ENCODE peak calls at places on chromosomes 13 and 19, in nine cellular contexts. One of them, this sample, is unnamed.

GRCh38 chr13:53201454-53202225 is 173.0 kb downstream of the OLFM4 start:
- ATAC-seq in activated naive CD8-positive, alpha-beta T cell treated with anti-CD3 and anti-CD28 coated beads, Interleukin-2, amount 10 ng/mL, durations not matched to agents 7 days and 5 days: no peak
- ATAC-seq in activated T-cell treated with anti-CD3 and anti-CD28 coated beads, Interleukin-2, amount 50 U/mL, for 72 hours: no peak
- ATAC-seq in RWPE2: peak
- ATAC-seq in right lobe of liver: peak
- ATAC-seq in CD8-positive, alpha-beta T cell: no peak
- ATAC-seq in mucosa of descending colon: peak
- ATAC-seq in IMR-90: no peak
- ATAC-seq in activated CD8-positive, alpha-beta memory T cell treated with anti-CD3 and anti-CD28 coated beads, Interleukin-2, amount 10 ng/mL, durations not matched to agents 7 days and 5 days: no peak
- ATAC-seq in this sample: no peak

GRCh38 chr13:111049791-111050538 is 65.1 kb upstream of the ARHGEF7 start:
- ATAC-seq in activated naive CD8-positive, alpha-beta T cell treated with anti-CD3 and anti-CD28 coated beads, Interleukin-2, amount 10 ng/mL, durations not matched to agents 7 days and 5 days: no peak
- ATAC-seq in activated T-cell treated with anti-CD3 and anti-CD28 coated beads, Interleukin-2, amount 50 U/mL, for 72 hours: no peak
- ATAC-seq in RWPE2: no peak
- ATAC-seq in right lobe of liver: peak
- ATAC-seq in CD8-positive, alpha-beta T cell: no peak
- ATAC-seq in mucosa of descending colon: no peak
- ATAC-seq in IMR-90: peak
- ATAC-seq in activated CD8-positive, alpha-beta memory T cell treated with anti-CD3 and anti-CD28 coated beads, Interleukin-2, amount 10 ng/mL, durations not matched to agents 7 days and 5 days: no peak
- ATAC-seq in this sample: no peak

GRCh38 chr13:22009500-22009899 is 338.6 kb downstream of the FGF9 start:
- ATAC-seq in activated naive CD8-positive, alpha-beta T cell treated with anti-CD3 and anti-CD28 coated beads, Interleukin-2, amount 10 ng/mL, durations not matched to agents 7 days and 5 days: no peak
- ATAC-seq in activated T-cell treated with anti-CD3 and anti-CD28 coated beads, Interleukin-2, amount 50 U/mL, for 72 hours: no peak
- ATAC-seq in RWPE2: no peak
- ATAC-seq in right lobe of liver: peak
- ATAC-seq in CD8-positive, alpha-beta T cell: no peak
- ATAC-seq in mucosa of descending colon: peak
- ATAC-seq in IMR-90: no peak
- ATAC-seq in activated CD8-positive, alpha-beta memory T cell treated with anti-CD3 and anti-CD28 coated beads, Interleukin-2, amount 10 ng/mL, durations not matched to agents 7 days and 5 days: no peak
- ATAC-seq in this sample: no peak

GRCh38 chr19:45920458-45920857 is 5.9 kb upstream of the NANOS2 start:
- ATAC-seq in activated naive CD8-positive, alpha-beta T cell treated with anti-CD3 and anti-CD28 coated beads, Interleukin-2, amount 10 ng/mL, durations not matched to agents 7 days and 5 days: peak
- ATAC-seq in activated T-cell treated with anti-CD3 and anti-CD28 coated beads, Interleukin-2, amount 50 U/mL, for 72 hours: peak
- ATAC-seq in RWPE2: no peak
- ATAC-seq in right lobe of liver: no peak
- ATAC-seq in CD8-positive, alpha-beta T cell: no peak
- ATAC-seq in mucosa of descending colon: no peak
- ATAC-seq in IMR-90: no peak
- ATAC-seq in activated CD8-positive, alpha-beta memory T cell treated with anti-CD3 and anti-CD28 coated beads, Interleukin-2, amount 10 ng/mL, durations not matched to agents 7 days and 5 days: no peak
- ATAC-seq in this sample: peak

GRCh38 chr13:114154476-114154875 is 22.1 kb upstream of the RASA3 start:
- ATAC-seq in activated naive CD8-positive, alpha-beta T cell treated with anti-CD3 and anti-CD28 coated beads, Interleukin-2, amount 10 ng/mL, durations not matched to agents 7 days and 5 days: peak
- ATAC-seq in activated T-cell treated with anti-CD3 and anti-CD28 coated beads, Interleukin-2, amount 50 U/mL, for 72 hours: peak
- ATAC-seq in RWPE2: no peak
- ATAC-seq in right lobe of liver: no peak
- ATAC-seq in CD8-positive, alpha-beta T cell: peak
- ATAC-seq in mucosa of descending colon: no peak
- ATAC-seq in IMR-90: no peak
- ATAC-seq in activated CD8-positive, alpha-beta memory T cell treated with anti-CD3 and anti-CD28 coated beads, Interleukin-2, amount 10 ng/mL, durations not matched to agents 7 days and 5 days: no peak
- ATAC-seq in this sample: no peak

GRCh38 chr13:53052675-53053074 is 24.1 kb downstream of the OLFM4 start:
- ATAC-seq in activated naive CD8-positive, alpha-beta T cell treated with anti-CD3 and anti-CD28 coated beads, Interleukin-2, amount 10 ng/mL, durations not matched to agents 7 days and 5 days: no peak
- ATAC-seq in activated T-cell treated with anti-CD3 and anti-CD28 coated beads, Interleukin-2, amount 50 U/mL, for 72 hours: no peak
- ATAC-seq in RWPE2: no peak
- ATAC-seq in right lobe of liver: no peak
- ATAC-seq in CD8-positive, alpha-beta T cell: no peak
- ATAC-seq in mucosa of descending colon: peak
- ATAC-seq in IMR-90: no peak
- ATAC-seq in activated CD8-positive, alpha-beta memory T cell treated with anti-CD3 and anti-CD28 coated beads, Interleukin-2, amount 10 ng/mL, durations not matched to agents 7 days and 5 days: no peak
- ATAC-seq in this sample: no peak

GRCh38 chr13:97226788-97227627 is 4.9 kb downstream of the MBNL2 start:
- ATAC-seq in activated naive CD8-positive, alpha-beta T cell treated with anti-CD3 and anti-CD28 coated beads, Interleukin-2, amount 10 ng/mL, durations not matched to agents 7 days and 5 days: peak
- ATAC-seq in activated T-cell treated with anti-CD3 and anti-CD28 coated beads, Interleukin-2, amount 50 U/mL, for 72 hours: peak
- ATAC-seq in RWPE2: no peak
- ATAC-seq in right lobe of liver: no peak
- ATAC-seq in CD8-positive, alpha-beta T cell: peak
- ATAC-seq in mucosa of descending colon: peak
- ATAC-seq in IMR-90: no peak
- ATAC-seq in activated CD8-positive, alpha-beta memory T cell treated with anti-CD3 and anti-CD28 coated beads, Interleukin-2, amount 10 ng/mL, durations not matched to agents 7 days and 5 days: peak
- ATAC-seq in this sample: peak

GRCh38 chr13:97348569-97349100 is 85.3 kb upstream of the RAP2A start:
- ATAC-seq in activated naive CD8-positive, alpha-beta T cell treated with anti-CD3 and anti-CD28 coated beads, Interleukin-2, amount 10 ng/mL, durations not matched to agents 7 days and 5 days: no peak
- ATAC-seq in activated T-cell treated with anti-CD3 and anti-CD28 coated beads, Interleukin-2, amount 50 U/mL, for 72 hours: no peak
- ATAC-seq in RWPE2: no peak
- ATAC-seq in right lobe of liver: peak
- ATAC-seq in CD8-positive, alpha-beta T cell: no peak
- ATAC-seq in mucosa of descending colon: no peak
- ATAC-seq in IMR-90: no peak
- ATAC-seq in activated CD8-positive, alpha-beta memory T cell treated with anti-CD3 and anti-CD28 coated beads, Interleukin-2, amount 10 ng/mL, durations not matched to agents 7 days and 5 days: no peak
- ATAC-seq in this sample: no peak

GRCh38 chr13:46039421-46040036 is 13.0 kb downstream of the ZC3H13 start:
- ATAC-seq in activated naive CD8-positive, alpha-beta T cell treated with anti-CD3 and anti-CD28 coated beads, Interleukin-2, amount 10 ng/mL, durations not matched to agents 7 days and 5 days: no peak
- ATAC-seq in activated T-cell treated with anti-CD3 and anti-CD28 coated beads, Interleukin-2, amount 50 U/mL, for 72 hours: no peak
- ATAC-seq in RWPE2: no peak
- ATAC-seq in right lobe of liver: no peak
- ATAC-seq in CD8-positive, alpha-beta T cell: no peak
- ATAC-seq in mucosa of descending colon: no peak
- ATAC-seq in IMR-90: peak
- ATAC-seq in activated CD8-positive, alpha-beta memory T cell treated with anti-CD3 and anti-CD28 coated beads, Interleukin-2, amount 10 ng/mL, durations not matched to agents 7 days and 5 days: no peak
- ATAC-seq in this sample: no peak

GRCh38 chr13:34627499-34627898 is 314.6 kb upstream of the NBEA start:
- ATAC-seq in activated naive CD8-positive, alpha-beta T cell treated with anti-CD3 and anti-CD28 coated beads, Interleukin-2, amount 10 ng/mL, durations not matched to agents 7 days and 5 days: no peak
- ATAC-seq in activated T-cell treated with anti-CD3 and anti-CD28 coated beads, Interleukin-2, amount 50 U/mL, for 72 hours: no peak
- ATAC-seq in RWPE2: no peak
- ATAC-seq in right lobe of liver: no peak
- ATAC-seq in CD8-positive, alpha-beta T cell: no peak
- ATAC-seq in mucosa of descending colon: peak
- ATAC-seq in IMR-90: no peak
- ATAC-seq in activated CD8-positive, alpha-beta memory T cell treated with anti-CD3 and anti-CD28 coated beads, Interleukin-2, amount 10 ng/mL, durations not matched to agents 7 days and 5 days: no peak
- ATAC-seq in this sample: no peak

GRCh38 chr19:5032101-5032967 is 63.4 kb downstream of the KDM4B start:
- ATAC-seq in activated naive CD8-positive, alpha-beta T cell treated with anti-CD3 and anti-CD28 coated beads, Interleukin-2, amount 10 ng/mL, durations not matched to agents 7 days and 5 days: no peak
- ATAC-seq in activated T-cell treated with anti-CD3 and anti-CD28 coated beads, Interleukin-2, amount 50 U/mL, for 72 hours: no peak
- ATAC-seq in RWPE2: no peak
- ATAC-seq in right lobe of liver: no peak
- ATAC-seq in CD8-positive, alpha-beta T cell: no peak
- ATAC-seq in mucosa of descending colon: no peak
- ATAC-seq in IMR-90: no peak
- ATAC-seq in activated CD8-positive, alpha-beta memory T cell treated with anti-CD3 and anti-CD28 coated beads, Interleukin-2, amount 10 ng/mL, durations not matched to agents 7 days and 5 days: no peak
- ATAC-seq in this sample: no peak

GRCh38 chr13:82011355-82011754 is 1670.4 kb upstream of the SPRY2 start:
- ATAC-seq in activated naive CD8-positive, alpha-beta T cell treated with anti-CD3 and anti-CD28 coated beads, Interleukin-2, amount 10 ng/mL, durations not matched to agents 7 days and 5 days: no peak
- ATAC-seq in activated T-cell treated with anti-CD3 and anti-CD28 coated beads, Interleukin-2, amount 50 U/mL, for 72 hours: no peak
- ATAC-seq in RWPE2: no peak
- ATAC-seq in right lobe of liver: no peak
- ATAC-seq in CD8-positive, alpha-beta T cell: no peak
- ATAC-seq in mucosa of descending colon: no peak
- ATAC-seq in IMR-90: no peak
- ATAC-seq in activated CD8-positive, alpha-beta memory T cell treated with anti-CD3 and anti-CD28 coated beads, Interleukin-2, amount 10 ng/mL, durations not matched to agents 7 days and 5 days: no peak
- ATAC-seq in this sample: no peak

GRCh38 chr19:36009220-36009619 is 607 bp upstream of the SYNE4 start:
- ATAC-seq in activated naive CD8-positive, alpha-beta T cell treated with anti-CD3 and anti-CD28 coated beads, Interleukin-2, amount 10 ng/mL, durations not matched to agents 7 days and 5 days: peak
- ATAC-seq in activated T-cell treated with anti-CD3 and anti-CD28 coated beads, Interleukin-2, amount 50 U/mL, for 72 hours: peak
- ATAC-seq in RWPE2: peak
- ATAC-seq in right lobe of liver: peak
- ATAC-seq in CD8-positive, alpha-beta T cell: no peak
- ATAC-seq in mucosa of descending colon: peak
- ATAC-seq in IMR-90: peak
- ATAC-seq in activated CD8-positive, alpha-beta memory T cell treated with anti-CD3 and anti-CD28 coated beads, Interleukin-2, amount 10 ng/mL, durations not matched to agents 7 days and 5 days: peak
- ATAC-seq in this sample: peak

GRCh38 chr19:45900661-45901431 is 1.6 kb downstream of the MYPOP start:
- ATAC-seq in activated naive CD8-positive, alpha-beta T cell treated with anti-CD3 and anti-CD28 coated beads, Interleukin-2, amount 10 ng/mL, durations not matched to agents 7 days and 5 days: no peak
- ATAC-seq in activated T-cell treated with anti-CD3 and anti-CD28 coated beads, Interleukin-2, amount 50 U/mL, for 72 hours: no peak
- ATAC-seq in RWPE2: no peak
- ATAC-seq in right lobe of liver: no peak
- ATAC-seq in CD8-positive, alpha-beta T cell: no peak
- ATAC-seq in mucosa of descending colon: no peak
- ATAC-seq in IMR-90: no peak
- ATAC-seq in activated CD8-positive, alpha-beta memory T cell treated with anti-CD3 and anti-CD28 coated beads, Interleukin-2, amount 10 ng/mL, durations not matched to agents 7 days and 5 days: no peak
- ATAC-seq in this sample: no peak

This sample was measured in activated T-helper 17 cell treated with anti-CD3 and anti-CD28 coated beads, Interleukin-2, amount 50 U/mL, for 72 hours.